ENCODE peak calls at places on chromosome 21, in eight cellular contexts. J is prostate gland, K is A549, M is lower lobe of right lung, N is SK-N-SH, A is gastrocnemius medialis, E is left ventricle myocardium inferior, U is OCI-LY7. R is an unnamed sample. For H3K4me1, the result is how much of the 10 kb centered on the place peaks cover.

GRCh38 chr21:21163904-21164303 is 165.7 kb downstream of the NCAM2 start:
- DNase-seq in J (peak), A (no peak), K (peak), U (peak), E (no peak), M (no peak), N (peak), R (no peak)

GRCh38 chr21:43926196-43926595 is 61.2 kb downstream of the AGPAT3 start:
- DNase-seq in E (peak), A (no peak), M (peak), K (no peak), U (no peak), J (no peak), N (no peak), R (no peak)

GRCh38 chr21:25324666-25325065 is 282.6 kb downstream of the MRPL39 start:
- DNase-seq in J (no peak), M (no peak), K (no peak), E (no peak), A (no peak), U (no peak), N (no peak), R (no peak)

GRCh38 chr21:43574741-43575465 is 84.4 kb downstream of the HSF2BP start:
- DNase-seq in N (no peak), J (no peak), E (peak), A (peak), U (no peak), M (peak), K (no peak), R (peak)

GRCh38 chr21:33441489-33442477 is 38.0 kb downstream of the TMEM50B start:
- DNase-seq in U (peak), N (no peak), M (peak), E (peak), J (no peak), A (no peak), K (peak), R (no peak)

GRCh38 chr21:40902299-40902698 is 55.3 kb upstream of the DSCAM start:
- DNase-seq in M (no peak), E (no peak), N (no peak), J (peak), U (no peak), K (no peak), A (no peak), R (no peak)

GRCh38 chr21:33849839-33850238 is 65.8 kb downstream of the ATP5PO start:
- DNase-seq in J (no peak), E (no peak), U (no peak), M (no peak), N (no peak), A (no peak), K (no peak), R (no peak)

GRCh38 chr21:8989883-8990325 is 1531.5 kb upstream of the TPTE start:
- DNase-seq in K (peak), N (no peak), E (no peak), U (no peak), M (no peak), A (no peak), J (no peak), R (no peak)

GRCh38 chr21:20728691-20729090 is 269.5 kb upstream of the NCAM2 start:
- DNase-seq in M (no peak), U (no peak), A (no peak), K (no peak), J (no peak), E (no peak), N (no peak), R (no peak)

GRCh38 chr21:42833439-42833815 is 45.9 kb downstream of the WDR4 start:
- DNase-seq in U (peak), N (peak), M (no peak), K (peak), A (no peak), E (no peak), J (no peak), R (peak)

GRCh38 chr21:15552914-15553491 is 176.8 kb upstream of the USP25 start:
- DNase-seq in N (no peak), E (no peak), A (no peak), K (peak), U (peak), J (no peak), M (no peak), R (no peak)

GRCh38 chr21:42337830-42338729 is 12.7 kb downstream of the TFF2 start:
- DNase-seq in U (peak), K (peak), A (peak), M (peak), E (peak), N (peak), J (peak), R (peak)

GRCh38 chr21:21200103-21200938 is 202.1 kb downstream of the NCAM2 start:
- DNase-seq in U (no peak), E (peak), N (no peak), M (no peak), J (no peak), K (peak), A (peak), R (no peak)

GRCh38 chr21:15722591-15723324 is 7.0 kb upstream of the USP25 start:
- DNase-seq in K (no peak), E (no peak), M (no peak), J (peak), N (no peak), A (no peak), U (no peak), R (no peak)

GRCh38 chr21:46099476-46099875 is 1.6 kb downstream of the COL6A2 start:
- DNase-seq in K (no peak), E (peak), N (peak), J (peak), A (no peak), M (peak), U (no peak), R (peak)
- H3K4me3 ChIP-seq in K (no peak), E (peak), N (no peak), J (peak), A (peak), M (peak), U (no peak), R (peak)

DNA sequence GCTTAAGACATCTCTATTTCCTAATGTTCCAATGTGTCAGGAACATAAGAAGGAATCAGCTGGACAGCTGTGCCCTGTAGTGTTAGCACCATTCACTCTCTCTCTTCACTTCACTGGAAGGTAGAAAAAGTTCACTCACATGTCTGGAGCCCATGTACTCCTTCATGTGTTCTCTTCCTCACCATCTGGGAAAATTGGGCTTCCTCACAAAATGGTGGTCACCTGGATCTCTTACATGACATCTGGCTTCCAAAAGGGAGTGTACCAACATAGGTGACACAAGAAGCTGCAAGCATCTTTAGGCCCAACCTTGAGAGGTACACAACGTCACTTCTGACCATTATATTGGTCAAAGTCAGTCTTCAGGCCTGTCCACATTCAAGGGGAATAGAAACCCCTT is 882.6 kb downstream of the LTN1 start:
- DNase-seq in N (no peak), M (no peak), E (no peak), J (no peak), U (no peak), K (no peak), A (no peak), R (no peak)
- H3K4me1 ChIP-seq in N (under half), M (under half), E (under half), J (under half), U (under half), K (under half), A (under half), R (under half)

GRCh38 chr21:45555251-45555556 is 13.0 kb upstream of the SLC19A1 start:
- DNase-seq in J (no peak), U (no peak), A (no peak), N (peak), E (no peak), K (no peak), M (no peak), R (no peak)
- H3K4me3 ChIP-seq in J (peak), U (peak), A (peak), N (no peak), E (peak), K (peak), M (peak), R (peak)

GRCh38 chr21:39063517-39063916 is 119.7 kb downstream of the PSMG1 start:
- DNase-seq in M (no peak), A (no peak), N (no peak), E (no peak), J (no peak), K (no peak), U (no peak), R (no peak)

GRCh38 chr21:39064325-39065012 is 118.8 kb downstream of the PSMG1 start:
- DNase-seq in M (no peak), A (no peak), J (no peak), U (no peak), K (no peak), E (no peak), N (no peak), R (no peak)

GRCh38 chr21:39065912-39066311 is 117.3 kb downstream of the PSMG1 start:
- DNase-seq in M (no peak), U (no peak), E (no peak), J (no peak), A (no peak), K (no peak), N (no peak), R (no peak)

GRCh38 chr21:39071623-39072214 is 111.5 kb downstream of the PSMG1 start:
- DNase-seq in J (no peak), A (no peak), E (no peak), U (no peak), N (no peak), K (no peak), M (no peak), R (no peak)

DNA sequence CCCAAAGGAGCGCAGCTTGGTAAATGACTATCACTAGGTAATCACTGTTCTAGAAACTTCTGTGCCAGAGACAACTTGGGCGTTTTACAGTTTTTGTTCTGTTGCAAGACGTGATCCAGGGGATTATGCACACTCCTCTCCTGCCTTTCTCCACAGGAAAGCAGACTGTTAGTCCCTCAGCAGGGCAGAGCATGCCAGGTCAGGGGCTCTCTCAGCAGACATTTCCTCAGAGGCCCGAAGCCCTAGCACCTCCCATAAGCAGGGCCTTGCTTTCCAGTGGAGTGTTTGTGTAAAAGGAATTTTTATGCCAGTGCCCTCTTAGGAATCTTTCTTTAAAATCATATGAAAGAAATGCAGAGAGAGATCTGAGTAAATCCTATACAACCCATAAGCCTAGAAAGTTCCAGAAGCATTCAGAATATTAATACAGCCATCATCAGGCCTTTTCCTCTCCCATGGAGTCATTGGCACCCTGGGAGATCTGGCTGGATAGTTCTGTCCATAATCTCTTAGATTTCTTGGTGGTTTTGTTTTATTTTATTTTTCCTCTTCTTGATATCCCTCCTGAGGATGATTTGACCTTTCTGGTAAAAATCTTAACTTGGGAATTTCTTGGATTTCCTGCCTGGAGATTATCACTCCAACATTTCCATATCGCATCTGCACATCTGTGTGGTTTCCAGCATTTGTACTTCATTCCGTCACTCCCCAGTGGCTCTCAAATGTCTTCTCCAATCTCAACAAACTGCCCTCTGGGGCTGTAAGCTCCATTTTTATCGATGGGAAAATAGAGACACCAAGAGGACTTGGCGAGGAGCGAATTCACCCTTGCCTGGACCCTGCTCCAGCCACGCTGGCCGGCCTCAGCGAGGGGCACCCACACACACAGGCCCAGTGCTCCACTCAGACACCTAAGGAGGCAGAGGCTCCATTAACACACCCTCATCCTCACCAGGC is 116.1 kb downstream of the PSMG1 start:
- DNase-seq in U (no peak), N (no peak), A (no peak), J (no peak), K (no peak), M (no peak), E (no peak), R (no peak)
- H3K4me1 ChIP-seq in U (under half), N (under half), A (under half), J (under half), K (under half), M (under half), E (under half), R (under half)

DNA sequence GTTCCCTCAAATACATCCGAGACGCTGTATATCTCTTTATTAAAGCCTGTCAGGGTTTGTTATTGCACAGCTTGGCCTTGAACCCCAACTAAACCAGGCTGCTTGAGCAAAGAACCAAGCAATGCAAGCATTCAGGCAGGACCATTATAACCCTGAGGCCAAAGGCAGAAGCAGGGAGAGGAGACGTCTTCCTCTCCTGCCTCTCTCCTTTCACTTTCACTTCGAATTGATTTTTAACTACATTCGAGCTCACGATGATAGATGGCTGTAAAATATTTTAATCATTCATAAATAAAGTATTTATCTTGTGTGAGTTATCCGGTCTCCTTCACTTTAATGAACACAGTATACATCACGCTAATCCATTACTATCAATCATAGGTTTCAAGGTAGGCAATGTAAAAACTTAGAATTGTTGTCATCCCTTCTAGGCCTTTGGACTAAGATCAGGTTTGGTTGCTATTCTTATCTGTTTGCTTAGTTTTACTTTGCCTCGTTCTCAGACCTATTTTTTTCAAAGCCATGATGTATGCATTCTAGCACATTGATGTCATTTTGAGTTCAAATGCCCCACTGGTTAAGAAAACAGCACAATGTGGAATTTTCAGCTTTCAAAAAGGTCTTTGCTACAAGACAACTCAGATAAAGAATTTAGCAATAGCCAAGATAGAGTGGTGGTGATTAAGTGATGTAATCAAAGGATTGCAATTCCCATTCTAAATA is 480.2 kb upstream of the RUNX1 start:
- DNase-seq in E (no peak), J (no peak), A (no peak), N (no peak), M (no peak), U (peak), K (no peak), R (no peak)
- H3K4me3 ChIP-seq in E (peak), J (no peak), A (peak), N (peak), M (peak), U (peak), K (no peak), R (peak)

DNA sequence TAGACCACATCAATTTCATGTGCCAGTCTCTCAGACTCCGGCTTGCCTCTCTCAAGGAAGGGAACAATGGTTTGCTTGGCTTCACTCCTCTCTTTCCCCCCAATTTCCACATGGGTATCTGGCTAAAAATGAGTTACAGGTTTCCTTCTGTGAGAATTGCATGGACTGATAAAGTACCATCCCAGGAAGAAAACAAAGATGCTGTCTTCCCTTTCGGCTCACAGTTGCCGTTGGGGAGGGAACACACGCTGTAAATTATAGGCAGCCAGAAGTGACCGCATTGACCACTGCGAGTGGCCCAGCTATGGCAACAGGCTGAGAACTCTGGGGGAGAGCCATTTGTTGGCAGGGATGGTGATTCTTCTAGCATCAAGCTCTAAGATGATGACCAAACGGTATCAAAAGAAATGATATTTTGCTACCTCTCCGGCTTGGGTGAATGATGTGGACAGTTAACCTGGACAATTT is 2.8 kb downstream of the RUNX1 start:
- DNase-seq in E (no peak), A (no peak), U (no peak), J (no peak), N (no peak), K (no peak), M (no peak), R (no peak)
- H3K4me1 ChIP-seq in E (under half), A (under half), U (half or more), J (under half), N (under half), K (under half), M (half or more), R (under half)

DNA sequence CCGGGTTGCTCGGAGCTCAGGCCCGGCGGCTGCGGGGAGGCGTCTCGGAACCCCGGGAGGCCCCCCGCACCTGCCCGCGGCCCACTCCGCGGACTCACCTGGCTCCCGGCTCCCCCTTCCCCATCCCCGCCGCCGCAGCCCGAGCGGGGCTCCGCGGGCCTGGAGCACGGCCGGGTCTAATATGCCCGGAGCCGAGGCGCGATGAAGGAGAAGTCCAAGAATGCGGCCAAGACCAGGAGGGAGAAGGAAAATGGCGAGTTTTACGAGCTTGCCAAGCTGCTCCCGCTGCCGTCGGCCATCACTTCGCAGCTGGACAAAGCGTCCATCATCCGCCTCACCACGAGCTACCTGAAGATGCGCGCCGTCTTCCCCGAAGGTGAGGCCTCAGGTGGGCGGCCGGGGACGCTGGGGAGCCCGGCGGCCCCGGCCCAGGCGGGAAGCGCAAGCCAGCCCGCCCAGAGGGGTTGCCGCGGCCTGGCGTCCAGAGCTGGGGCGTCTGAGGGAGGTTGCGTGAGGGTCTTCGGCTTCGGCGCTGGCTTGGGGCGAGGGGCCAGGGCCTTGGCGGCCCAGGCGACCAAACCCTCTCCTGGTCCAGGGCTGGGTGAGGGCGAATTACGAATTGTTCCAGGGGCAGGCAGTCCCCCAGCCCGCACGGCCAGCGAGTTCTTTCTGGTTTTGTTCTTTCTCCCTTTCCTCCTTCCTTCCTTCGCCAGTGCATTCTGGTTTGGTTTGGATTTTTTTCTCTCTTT is 805 bp downstream of the SIM2 start:
- DNase-seq in U (no peak), E (no peak), J (no peak), N (peak), A (no peak), M (no peak), K (no peak), R (peak)
- H3K4me3 ChIP-seq in U (no peak), E (peak), J (peak), N (no peak), A (peak), M (peak), K (peak), R (no peak)

DNA sequence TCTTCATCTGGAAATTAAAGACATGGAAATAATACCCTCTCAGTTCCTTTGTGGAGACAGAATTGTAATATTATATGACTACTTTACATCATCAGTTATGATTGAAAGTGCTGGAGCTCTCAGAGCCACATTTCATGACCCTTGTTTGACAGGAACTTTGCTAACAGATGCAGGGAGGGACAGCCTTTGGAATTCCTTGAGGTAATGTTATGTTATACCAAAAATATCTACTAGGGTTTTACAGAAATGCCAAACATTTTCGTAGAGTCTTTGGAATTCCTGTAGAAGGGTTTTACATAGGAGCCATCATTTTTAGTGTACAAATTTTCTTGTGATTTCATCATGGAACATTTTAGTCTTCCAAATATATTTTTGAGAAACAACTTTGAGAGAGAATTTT is 57.4 kb upstream of the ADAMTS5 start:
- DNase-seq in U (no peak), A (no peak), M (no peak), J (no peak), K (no peak), N (no peak), E (no peak), R (no peak)
- H3K4me1 ChIP-seq in U (under half), A (under half), M (under half), J (under half), K (under half), N (under half), E (under half), R (under half)

DNA sequence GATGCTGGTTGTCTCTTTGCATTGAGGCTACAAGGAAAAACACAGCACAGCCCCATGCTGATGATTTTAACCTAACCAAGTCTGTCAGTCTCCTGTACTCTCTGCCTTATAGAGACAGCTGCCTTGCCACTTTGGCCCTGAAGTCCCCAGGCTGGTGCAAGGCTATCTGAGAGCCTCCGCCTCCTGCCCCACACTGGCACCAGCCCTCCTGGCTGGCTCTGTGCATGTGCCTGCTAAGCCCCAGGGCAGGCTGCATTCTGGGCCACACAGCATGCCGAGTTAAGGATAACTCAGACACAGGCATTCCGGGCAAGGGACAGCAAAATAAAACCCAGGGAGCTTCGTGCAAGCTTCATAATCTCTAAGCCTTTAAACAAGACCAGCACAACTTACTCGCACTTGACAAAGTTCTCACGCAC is 910 bp downstream of the RUNX1 start:
- DNase-seq in M (peak), K (peak), A (peak), N (peak), J (no peak), E (no peak), U (peak), R (peak)
- H3K4me3 ChIP-seq in M (peak), K (no peak), A (peak), N (peak), J (peak), E (peak), U (peak), R (peak)

GRCh38 chr21:31728191-31728590 is 3.7 kb downstream of the SCAF4 start:
- DNase-seq in M (no peak), A (no peak), U (no peak), J (no peak), K (no peak), E (no peak), N (no peak), R (no peak)
- H3K4me1 ChIP-seq in M (half or more), A (half or more), U (under half), J (under half), K (under half), E (half or more), N (under half), R (under half)